ENCODE peak calls at places on chromosomes 1 and 21, in eight cellular contexts. H is mucosa of descending colon; P is GM23338; J is stimulated activated CD4-positive, alpha-beta T cell treated with anti-CD3 and anti-CD28 coated beads, Interleukin-15, amount 100 ng/mL, for 48 hours; C is CD8-positive, alpha-beta memory T cell; F is fibroblast of pulmonary artery; E is prostate gland; D is bronchial epithelial cell. V is an unnamed sample.

GRCh38 chr1:64901663-64902062 is 64.7 kb downstream of the JAK1 start:
- DNase-seq in P (no peak), H (no peak), J (no peak), D (peak), E (no peak), C (no peak), F (no peak), V (no peak)

GRCh38 chr1:61043010-61043820 is 39.1 kb upstream of the NFIA start:
- DNase-seq in F (peak), P (peak), C (peak), D (peak), H (peak), E (peak), J (peak), V (peak)

GRCh38 chr1:165424454-165425283 is 20.3 kb downstream of the RXRG start:
- DNase-seq in P (no peak), J (no peak), C (peak), F (no peak), H (no peak), D (no peak), E (no peak), V (no peak)

GRCh38 chr1:99558539-99558938 is 87.4 kb upstream of the PALMD start:
- DNase-seq in C (no peak), D (peak), J (no peak), E (no peak), P (no peak), F (peak), H (no peak), V (no peak)

GRCh38 chr1:26693557-26694184 is 2.1 kb upstream of the ARID1A start:
- DNase-seq in D (no peak), P (no peak), F (no peak), H (no peak), E (no peak), C (peak), J (no peak), V (no peak)

GRCh38 chr1:173433927-173434326 is 43.2 kb upstream of the PRDX6 start:
- DNase-seq in E (no peak), C (no peak), P (no peak), J (no peak), D (no peak), H (no peak), F (no peak), V (no peak)

GRCh38 chr21:41835711-41836154 is 43.4 kb downstream of the PRDM15 start:
- DNase-seq in J (no peak), C (no peak), H (no peak), E (no peak), D (no peak), F (no peak), P (no peak), V (no peak)

GRCh38 chr1:165162671-165163241 is 193.8 kb downstream of the LMX1A start:
- DNase-seq in P (peak), J (no peak), F (no peak), C (no peak), E (peak), H (no peak), D (peak), V (no peak)

GRCh38 chr21:38985423-38986378 is 180.0 kb downstream of the ETS2 start:
- DNase-seq in H (peak), P (no peak), D (peak), E (peak), F (peak), J (peak), C (no peak), V (no peak)

V was measured in putamen.